ENCODE peak calls at places on chromosomes 7 and 10, in five cellular contexts. N is pancreas, O is A549, L is PC-3, Y is colonic mucosa. P is an unnamed sample.

GRCh38 chr10:32661346-32661745 is 215.4 kb downstream of the CCDC7 start:
- DNase-seq in N (no peak), O (no peak), L (no peak), Y (no peak), P (no peak)

GRCh38 chr7:50362712-50363282 is 58.3 kb downstream of the IKZF1 start:
- DNase-seq in N (no peak), O (no peak), L (no peak), Y (no peak), P (no peak)

GRCh38 chr7:155356323-155357105 is 58.8 kb downstream of the INSIG1 start:
- DNase-seq in N (peak), O (peak), L (peak), Y (no peak), P (no peak)

GRCh38 chr7:105198223-105198622 is 184.2 kb downstream of the KMT2E start:
- DNase-seq in N (no peak), O (peak), L (peak), Y (no peak), P (no peak)

GRCh38 chr10:107056160-107056559 is 108.3 kb downstream of the SORCS1 start:
- DNase-seq in N (no peak), O (no peak), L (no peak), Y (no peak), P (no peak)

GRCh38 chr10:14665304-14665703 is 109.4 kb downstream of the FAM107B start:
- DNase-seq in N (peak), O (peak), L (peak), Y (peak), P (peak)

GRCh38 chr7:47893238-47893637 is 55.0 kb downstream of the PKD1L1 start:
- DNase-seq in N (no peak), O (peak), L (peak), Y (no peak), P (no peak)

GRCh38 chr10:63681965-63682704 is 160.9 kb downstream of the REEP3 start:
- DNase-seq in N (no peak), O (peak), L (peak), Y (no peak), P (no peak)

GRCh38 chr10:4655406-4655805 is 170.6 kb upstream of the AKR1E2 start:
- DNase-seq in N (no peak), O (no peak), L (no peak), Y (no peak), P (no peak)

GRCh38 chr10:104120061-104120460 is 1.9 kb upstream of the SFR1 start:
- DNase-seq in N (no peak), O (no peak), L (peak), Y (no peak), P (peak)

GRCh38 chr10:131546086-131546810 is 234.7 kb upstream of the TCERG1L start:
- DNase-seq in N (no peak), O (no peak), L (peak), Y (no peak), P (no peak)

GRCh38 chr10:93406367-93407145 is 75.6 kb downstream of the MYOF start:
- DNase-seq in N (no peak), O (no peak), L (no peak), Y (no peak), P (no peak)

GRCh38 chr7:35652124-35652523 is 42.8 kb downstream of the HERPUD2 start:
- DNase-seq in N (no peak), O (no peak), L (no peak), Y (no peak), P (no peak)

GRCh38 chr10:116385994-116386809 is 41.4 kb upstream of the PNLIPRP3 start:
- DNase-seq in N (no peak), O (peak), L (peak), Y (no peak), P (no peak)

GRCh38 chr7:1767524-1767923 is 97.4 kb downstream of the ELFN1 start:
- DNase-seq in N (no peak), O (peak), L (no peak), Y (no peak), P (no peak)

GRCh38 chr10:3119796-3120459 is 52.6 kb downstream of the PFKP start:
- DNase-seq in N (no peak), O (peak), L (peak), Y (no peak), P (no peak)

GRCh38 chr7:70356324-70356797 is 758.1 kb downstream of the AUTS2 start:
- DNase-seq in N (no peak), O (no peak), L (no peak), Y (no peak), P (no peak)

GRCh38 chr10:31745612-31746376 is 182.8 kb downstream of the ARHGAP12 start:
- DNase-seq in N (no peak), O (peak), L (peak), Y (no peak), P (peak)

GRCh38 chr10:101952196-101952595 is 103.8 kb downstream of the ARMH3 start:
- DNase-seq in N (no peak), O (no peak), L (no peak), Y (no peak), P (no peak)

GRCh38 chr7:130013241-130013640 is 37.9 kb downstream of the ZC3HC1 start:
- DNase-seq in N (no peak), O (no peak), L (no peak), Y (no peak), P (no peak)

GRCh38 chr10:58586282-58586681 is 73.6 kb downstream of the BICC1 start:
- DNase-seq in N (no peak), O (no peak), L (no peak), Y (no peak), P (no peak)

GRCh38 chr7:100655908-100656674 is at the start of gene ACTL6B:
- DNase-seq in N (peak), O (peak), L (no peak), Y (peak), P (no peak)

GRCh38 chr10:4241724-4242345 is 456.8 kb upstream of the KLF6 start:
- DNase-seq in N (peak), O (no peak), L (no peak), Y (no peak), P (no peak)

GRCh38 chr7:44305564-44306507 is 19.6 kb downstream of the CAMK2B start:
- DNase-seq in N (no peak), O (no peak), L (no peak), Y (peak), P (no peak)

GRCh38 chr10:110244550-110244949 is 37.1 kb downstream of the MXI1 start:
- DNase-seq in N (no peak), O (no peak), L (no peak), Y (no peak), P (no peak)

GRCh38 chr7:64551375-64552142 is 11.3 kb downstream of the ZNF680 start:
- DNase-seq in N (no peak), O (no peak), L (no peak), Y (no peak), P (no peak)

GRCh38 chr7:106425017-106425719 is 140.4 kb upstream of the NAMPT start:
- DNase-seq in N (peak), O (peak), L (peak), Y (peak), P (peak)

GRCh38 chr10:48551796-48552591 is 52.9 kb downstream of the ARHGAP22 start:
- DNase-seq in N (no peak), O (peak), L (peak), Y (no peak), P (no peak)

GRCh38 chr7:17477182-17477581 is 178.7 kb downstream of the AHR start:
- DNase-seq in N (no peak), O (no peak), L (peak), Y (no peak), P (no peak)

GRCh38 chr10:499991-500390 is 189.5 kb downstream of the DIP2C start:
- DNase-seq in N (no peak), O (no peak), L (no peak), Y (no peak), P (no peak)

GRCh38 chr10:498760-499435 is 190.6 kb downstream of the DIP2C start:
- DNase-seq in N (no peak), O (no peak), L (no peak), Y (no peak), P (no peak)

GRCh38 chr10:497898-498451 is 191.5 kb downstream of the DIP2C start:
- DNase-seq in N (no peak), O (no peak), L (no peak), Y (no peak), P (no peak)

GRCh38 chr10:494556-494955 is 194.9 kb downstream of the DIP2C start:
- DNase-seq in N (no peak), O (no peak), L (no peak), Y (no peak), P (no peak)

DNA sequence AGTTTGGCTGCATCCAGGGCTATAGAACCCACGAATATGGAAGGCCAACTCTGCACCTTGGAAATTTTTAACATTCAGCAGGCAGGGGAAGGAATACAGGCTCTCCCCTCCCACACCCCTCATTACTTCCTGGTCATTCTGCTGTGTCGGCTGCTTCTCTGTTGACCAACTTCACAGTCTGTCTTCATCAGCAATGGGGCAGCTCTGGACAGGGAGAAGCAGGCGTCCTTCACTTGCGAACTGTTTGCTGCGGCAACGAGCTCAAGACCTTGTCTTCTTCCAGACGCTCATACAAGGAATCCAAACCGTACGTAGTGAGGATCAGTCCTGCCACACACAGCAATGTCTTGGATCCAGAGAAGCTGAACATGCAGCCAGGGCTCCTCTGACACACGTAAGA is 192.2 kb downstream of the DIP2C start:
- DNase-seq in N (no peak), O (no peak), L (no peak), Y (no peak), P (no peak)
- H3K27ac ChIP-seq in N (no peak), O (no peak), L (no peak), Y (no peak), P (no peak)

GRCh38 chr10:78045237-78045636 is 11.6 kb downstream of the RPS24 start:
- DNase-seq in N (no peak), O (no peak), L (peak), Y (no peak), P (no peak)
- H3K27ac ChIP-seq in N (no peak), O (no peak), L (no peak), Y (no peak), P (no peak)

DNA sequence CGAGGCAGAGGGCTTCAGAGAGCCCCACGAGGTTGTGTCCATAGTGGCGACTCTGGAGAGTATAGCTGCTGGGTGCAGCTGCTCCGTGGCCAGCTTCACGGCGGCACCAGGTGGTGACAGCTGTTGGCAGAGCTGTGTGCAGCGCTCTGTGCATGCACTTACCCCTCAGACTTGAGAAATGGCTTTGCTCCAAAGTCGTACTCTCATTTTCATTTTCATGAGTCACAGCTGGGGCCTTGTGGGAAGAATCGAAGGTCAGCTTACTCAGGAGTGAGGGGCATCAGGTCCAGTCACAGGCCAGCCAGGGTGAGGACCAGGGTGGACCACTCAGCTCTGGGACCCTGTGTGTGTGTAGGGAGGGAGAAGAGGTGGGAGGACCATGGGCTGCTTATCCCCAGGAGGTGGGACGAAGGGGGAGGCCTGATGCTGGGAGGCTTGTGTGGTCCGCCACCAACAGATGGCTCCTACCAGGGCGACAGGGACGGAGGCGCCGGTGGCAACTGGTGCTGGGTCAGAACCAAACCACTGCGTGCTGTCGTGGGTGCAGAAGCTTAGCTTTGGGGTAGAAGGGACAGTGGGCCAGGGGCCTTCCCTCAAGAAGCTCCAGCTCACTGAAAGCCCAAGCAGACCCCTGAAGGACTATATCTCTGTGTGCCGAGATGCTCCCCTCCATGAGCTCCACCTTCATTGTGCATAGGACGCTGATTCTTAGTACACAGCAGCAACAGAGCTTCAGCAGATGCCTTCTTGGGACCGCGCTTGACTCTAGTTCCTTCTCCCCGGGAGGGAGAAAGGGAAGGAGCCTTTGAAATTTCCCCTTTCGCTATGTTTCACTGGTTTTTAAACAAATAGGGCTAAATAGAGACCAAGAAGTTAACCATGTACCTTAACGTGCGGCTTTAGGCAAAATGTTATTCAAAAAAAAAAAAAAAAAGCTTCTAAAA is 225.0 kb downstream of the CELF2 start:
- DNase-seq in N (no peak), O (no peak), L (no peak), Y (peak), P (no peak)
- H3K27ac ChIP-seq in N (no peak), O (no peak), L (no peak), Y (peak), P (no peak)

DNA sequence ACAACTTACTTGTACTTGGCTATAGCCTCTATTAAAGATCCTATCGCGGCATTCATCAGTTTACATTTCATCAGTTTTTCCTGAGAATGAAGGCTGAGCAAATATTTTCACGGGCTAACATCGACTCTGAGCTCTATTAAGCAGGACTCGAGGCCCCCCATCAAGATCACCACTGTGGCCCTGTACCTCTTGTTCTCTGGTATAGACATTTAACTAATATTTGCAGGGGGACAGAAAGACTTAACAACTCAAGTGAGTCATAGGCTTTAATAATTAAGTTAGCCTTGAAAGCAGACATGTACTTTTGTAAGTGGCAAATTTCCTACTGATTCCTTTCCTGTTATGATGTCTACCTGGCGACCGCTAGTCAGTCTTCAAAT is 45.4 kb downstream of the DOCK4 start:
- DNase-seq in N (no peak), O (peak), L (no peak), Y (no peak), P (no peak)
- H3K27ac ChIP-seq in N (peak), O (peak), L (no peak), Y (no peak), P (peak)

GRCh38 chr7:42479452-42480303 is 242.7 kb upstream of the GLI3 start:
- DNase-seq in N (no peak), O (no peak), L (peak), Y (no peak), P (peak)

GRCh38 chr7:42476255-42476654 is 239.2 kb upstream of the GLI3 start:
- DNase-seq in N (no peak), O (no peak), L (no peak), Y (no peak), P (peak)

GRCh38 chr7:42485171-42485838 is 248.3 kb upstream of the GLI3 start:
- DNase-seq in N (no peak), O (no peak), L (no peak), Y (no peak), P (no peak)

GRCh38 chr7:42478717-42479116 is 241.7 kb upstream of the GLI3 start:
- DNase-seq in N (no peak), O (no peak), L (no peak), Y (no peak), P (no peak)

GRCh38 chr7:42480304-42480665 is 243.3 kb upstream of the GLI3 start:
- DNase-seq in N (no peak), O (no peak), L (no peak), Y (no peak), P (no peak)
- H3K27ac ChIP-seq in N (no peak), O (no peak), L (peak), Y (no peak), P (peak)

GRCh38 chr10:72316386-72316700 is 38.4 kb downstream of the DNAJB12 start:
- DNase-seq in N (no peak), O (no peak), L (no peak), Y (no peak), P (no peak)
- H3K27ac ChIP-seq in N (peak), O (peak), L (peak), Y (peak), P (peak)

GRCh38 chr7:55087521-55087961 is 68.7 kb downstream of the EGFR start:
- DNase-seq in N (no peak), O (no peak), L (no peak), Y (no peak), P (no peak)
- H3K27ac ChIP-seq in N (peak), O (peak), L (peak), Y (no peak), P (peak)

GRCh38 chr10:68144709-68145108 is 35.4 kb downstream of the MYPN start:
- DNase-seq in N (no peak), O (no peak), L (no peak), Y (no peak), P (no peak)
- H3K27ac ChIP-seq in N (peak), O (no peak), L (no peak), Y (no peak), P (no peak)

GRCh38 chr7:25886387-25887240 is 265.4 kb upstream of the NFE2L3 start:
- DNase-seq in N (no peak), O (no peak), L (no peak), Y (no peak), P (no peak)
- H3K27ac ChIP-seq in N (no peak), O (no peak), L (no peak), Y (no peak), P (no peak)

DNA sequence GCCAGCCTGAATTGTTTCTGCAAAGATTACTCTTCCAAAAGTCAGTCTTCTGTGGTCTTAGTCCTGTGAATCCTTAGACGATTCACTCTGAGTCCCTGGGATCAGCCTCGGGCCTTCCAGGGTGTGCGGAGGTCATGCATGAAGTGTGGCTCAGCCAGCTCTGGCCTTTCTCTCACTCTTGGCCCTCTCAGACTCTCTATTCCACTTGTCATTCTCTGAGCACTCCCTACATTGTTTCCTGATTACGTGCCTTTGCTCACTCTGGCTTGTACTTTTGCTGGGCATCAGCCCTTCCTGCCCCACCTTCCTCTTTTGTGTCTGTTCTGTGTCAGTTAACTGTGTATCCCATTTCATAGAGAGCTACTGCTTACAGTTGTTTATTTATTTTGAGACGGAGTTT is 36.0 kb downstream of the CCNY start:
- DNase-seq in N (no peak), O (no peak), L (peak), Y (no peak), P (peak)
- H3K27ac ChIP-seq in N (no peak), O (no peak), L (peak), Y (no peak), P (peak)

P was measured in epithelial cell of prostate.